ENCODE peak calls at places on chromosomes 4 and X, in nine cellular contexts. Y is fibroblast of lung, K is psoas muscle, E is BE2C, A is PC-3, D is lung, P is cardiac muscle cell, G is tibial artery, I is colonic mucosa. S is an unnamed sample.

GRCh38 chrX:103831342-103831802 is 685 bp downstream of the RAB9B start:
- DNase-seq in Y (no peak), K (no peak), E (no peak), A (peak), D (no peak), P (peak), G (no peak), I (no peak), S (peak)

GRCh38 chrX:15128838-15129237 is 141.0 kb downstream of the ASB9 start:
- DNase-seq in Y (no peak), K (no peak), E (no peak), A (no peak), D (no peak), P (no peak), G (no peak), I (no peak), S (no peak)

GRCh38 chr4:6557856-6558255 is 17.1 kb upstream of the MAN2B2 start:
- DNase-seq in Y (no peak), K (peak), E (no peak), A (no peak), D (no peak), P (no peak), G (no peak), I (no peak), S (no peak)

GRCh38 chrX:107678957-107679740 is 50.8 kb downstream of the PRPS1 start:
- DNase-seq in Y (peak), K (peak), E (peak), A (no peak), D (peak), P (no peak), G (peak), I (peak), S (no peak)

GRCh38 chrX:1393871-1394615 is 2.1 kb upstream of the SLC25A6 start:
- DNase-seq in Y (no peak), K (peak), E (no peak), A (no peak), D (no peak), P (no peak), G (peak), I (no peak), S (no peak)

GRCh38 chr4:148204171-148204570 is 238.0 kb downstream of the NR3C2 start:
- DNase-seq in Y (no peak), K (no peak), E (no peak), A (no peak), D (no peak), P (no peak), G (no peak), I (no peak), S (no peak)

GRCh38 chr4:150149381-150149780 is 71.1 kb downstream of the DCLK2 start:
- DNase-seq in Y (peak), K (no peak), E (no peak), A (no peak), D (no peak), P (no peak), G (no peak), I (no peak), S (no peak)

GRCh38 chr4:76639292-76639691 is 204.3 kb downstream of the SHROOM3 start:
- DNase-seq in Y (no peak), K (no peak), E (no peak), A (peak), D (no peak), P (no peak), G (no peak), I (no peak), S (no peak)

GRCh38 chr4:153326513-153326912 is 18.0 kb upstream of the MND1 start:
- DNase-seq in Y (peak), K (no peak), E (no peak), A (peak), D (no peak), P (no peak), G (no peak), I (peak), S (no peak)

GRCh38 chrX:107826286-107827136 is 845 bp downstream of the MID2 start:
- DNase-seq in Y (peak), K (peak), E (peak), A (peak), D (no peak), P (peak), G (no peak), I (peak), S (peak)

GRCh38 chr4:103994059-103994458 is 274.3 kb upstream of the TACR3 start:
- DNase-seq in Y (no peak), K (no peak), E (no peak), A (peak), D (no peak), P (no peak), G (no peak), I (no peak), S (peak)

GRCh38 chrX:54430519-54430918 is 9.7 kb upstream of the TSR2 start:
- DNase-seq in Y (no peak), K (no peak), E (no peak), A (no peak), D (no peak), P (no peak), G (no peak), I (no peak), S (no peak)

GRCh38 chr4:180009316-180009715 is 2233.9 kb upstream of the TENM3 start:
- DNase-seq in Y (no peak), K (no peak), E (no peak), A (no peak), D (no peak), P (no peak), G (no peak), I (no peak), S (no peak)

GRCh38 chrX:150143721-150144440 is 205.6 kb upstream of the EOLA2 start:
- DNase-seq in Y (peak), K (no peak), E (no peak), A (no peak), D (no peak), P (no peak), G (no peak), I (no peak), S (no peak)

GRCh38 chr4:7431696-7432530 is 2.8 kb downstream of the PSAPL1 start:
- DNase-seq in Y (no peak), K (peak), E (no peak), A (peak), D (no peak), P (no peak), G (no peak), I (no peak), S (no peak)

GRCh38 chr4:112649055-112649408 is 12.1 kb downstream of the LARP7 start:
- DNase-seq in Y (no peak), K (no peak), E (no peak), A (no peak), D (no peak), P (no peak), G (no peak), I (no peak), S (no peak)

GRCh38 chr4:169098054-169098896 is 88.2 kb upstream of the CBR4 start:
- DNase-seq in Y (peak), K (no peak), E (no peak), A (no peak), D (no peak), P (no peak), G (no peak), I (no peak), S (peak)

GRCh38 chr4:79050521-79050880 is 111.3 kb upstream of the PAQR3 start:
- DNase-seq in Y (no peak), K (no peak), E (no peak), A (no peak), D (no peak), P (no peak), G (no peak), I (peak), S (no peak)

GRCh38 chr4:19309365-19309764 is 942.3 kb upstream of the SLIT2 start:
- DNase-seq in Y (peak), K (no peak), E (no peak), A (peak), D (no peak), P (peak), G (no peak), I (no peak), S (no peak)

GRCh38 chr4:89290727-89291126 is 16.9 kb downstream of the GPRIN3 start:
- DNase-seq in Y (no peak), K (no peak), E (no peak), A (no peak), D (no peak), P (no peak), G (no peak), I (no peak), S (no peak)

GRCh38 chr4:183766140-183766539 is 107.0 kb downstream of the TRAPPC11 start:
- DNase-seq in Y (no peak), K (no peak), E (no peak), A (no peak), D (no peak), P (no peak), G (no peak), I (no peak), S (no peak)

GRCh38 chr4:186481998-186482790 is 73.2 kb downstream of the MTNR1A start:
- DNase-seq in Y (no peak), K (no peak), E (no peak), A (no peak), D (no peak), P (no peak), G (no peak), I (no peak), S (no peak)

GRCh38 chr4:53061467-53061866 is 199.3 kb downstream of the RASL11B start:
- DNase-seq in Y (no peak), K (no peak), E (no peak), A (no peak), D (no peak), P (no peak), G (no peak), I (no peak), S (no peak)

GRCh38 chrX:19840899-19841648 is 46.3 kb downstream of the SH3KBP1 start:
- DNase-seq in Y (peak), K (no peak), E (no peak), A (no peak), D (no peak), P (no peak), G (no peak), I (no peak), S (no peak)

GRCh38 chr4:121049072-121049599 is 23.2 kb downstream of the NDNF start:
- DNase-seq in Y (peak), K (no peak), E (no peak), A (peak), D (no peak), P (no peak), G (no peak), I (no peak), S (no peak)

GRCh38 chrX:9855536-9856320 is 69.5 kb downstream of the SHROOM2 start:
- DNase-seq in Y (no peak), K (no peak), E (no peak), A (no peak), D (no peak), P (no peak), G (no peak), I (no peak), S (no peak)

GRCh38 chr4:164396439-164396838 is 357.5 kb upstream of the SMIM31 start:
- DNase-seq in Y (peak), K (no peak), E (no peak), A (peak), D (no peak), P (peak), G (no peak), I (no peak), S (no peak)

GRCh38 chr4:47442980-47443379 is 20.5 kb downstream of the COMMD8 start:
- DNase-seq in Y (no peak), K (no peak), E (no peak), A (no peak), D (no peak), P (no peak), G (peak), I (no peak), S (no peak)

GRCh38 chr4:121784975-121785374 is 16.1 kb upstream of the EXOSC9 start:
- DNase-seq in Y (peak), K (no peak), E (no peak), A (peak), D (no peak), P (no peak), G (no peak), I (no peak), S (no peak)

GRCh38 chr4:36172650-36173049 is 71.7 kb downstream of the ARAP2 start:
- DNase-seq in Y (no peak), K (no peak), E (no peak), A (no peak), D (no peak), P (no peak), G (no peak), I (no peak), S (no peak)

GRCh38 chrX:35046646-35047231 is 104.1 kb downstream of the FAM47B start:
- DNase-seq in Y (no peak), K (no peak), E (no peak), A (no peak), D (no peak), P (no peak), G (no peak), I (no peak), S (no peak)

GRCh38 chr4:4270529-4270928 is 19.4 kb downstream of the LYAR start:
- DNase-seq in Y (peak), K (no peak), E (no peak), A (peak), D (no peak), P (no peak), G (no peak), I (no peak), S (no peak)

GRCh38 chr4:37389967-37390580 is 145.5 kb downstream of the NWD2 start:
- DNase-seq in Y (peak), K (no peak), E (peak), A (peak), D (no peak), P (peak), G (no peak), I (peak), S (peak)

GRCh38 chrX:10090319-10090718 is 66.5 kb upstream of the CLCN4 start:
- DNase-seq in Y (peak), K (no peak), E (no peak), A (peak), D (no peak), P (no peak), G (no peak), I (no peak), S (no peak)

GRCh38 chr4:46830971-46831454 is 78.0 kb downstream of the COX7B2 start:
- DNase-seq in Y (no peak), K (no peak), E (no peak), A (no peak), D (no peak), P (no peak), G (no peak), I (no peak), S (no peak)

GRCh38 chrX:20218809-20219505 is 47.8 kb downstream of the RPS6KA3 start:
- DNase-seq in Y (no peak), K (no peak), E (peak), A (no peak), D (no peak), P (no peak), G (peak), I (peak), S (no peak)

DNA sequence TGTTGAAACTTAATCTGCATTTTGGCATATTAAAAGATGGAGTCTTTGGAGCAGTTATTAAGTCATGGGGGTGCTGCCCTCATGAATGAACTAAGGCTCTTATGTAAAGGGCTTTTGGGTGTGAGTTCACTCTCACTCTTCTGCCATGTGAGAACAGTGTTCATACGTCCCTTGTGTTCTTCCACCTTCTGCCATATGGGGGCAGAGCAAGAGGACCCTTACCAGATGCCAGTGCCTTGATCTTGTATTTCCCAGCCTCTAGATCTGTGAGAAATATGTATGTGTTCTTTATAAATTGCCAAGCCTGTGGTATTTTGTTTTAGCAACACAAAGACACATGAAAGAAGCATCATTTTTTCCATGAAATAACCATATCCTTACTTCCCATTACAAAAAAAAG is 213.9 kb downstream of the SPOCK3 start:
- DNase-seq in Y (peak), K (no peak), E (peak), A (peak), D (no peak), P (peak), G (no peak), I (no peak), S (no peak)
- TF ChIP-seq CTCF in Y (peak), K (no peak), E (peak), A (peak), D (no peak), P (peak), G (no peak), I (no peak), S (peak)

GRCh38 chr4:156974264-156974663 is 2.7 kb upstream of the PDGFC start:
- DNase-seq in Y (peak), K (no peak), E (no peak), A (no peak), D (no peak), P (no peak), G (no peak), I (no peak), S (no peak)

GRCh38 chr4:156971168-156971601 is 414 bp downstream of the PDGFC start:
- DNase-seq in Y (no peak), K (peak), E (peak), A (no peak), D (peak), P (peak), G (peak), I (peak), S (peak)

GRCh38 chr4:156970501-156971167 is 965 bp downstream of the PDGFC start:
- DNase-seq in Y (peak), K (peak), E (peak), A (peak), D (peak), P (peak), G (peak), I (peak), S (peak)

GRCh38 chr4:156972370-156972980 is 876 bp upstream of the PDGFC start:
- DNase-seq in Y (no peak), K (no peak), E (no peak), A (no peak), D (no peak), P (peak), G (no peak), I (no peak), S (no peak)

GRCh38 chr4:156971623-156972369 is at the start of gene PDGFC:
- DNase-seq in Y (peak), K (peak), E (peak), A (peak), D (peak), P (peak), G (peak), I (peak), S (peak)
- TF ChIP-seq CTCF in Y (peak), K (peak), E (peak), A (peak), D (no peak), P (peak), G (peak), I (peak), S (no peak)

GRCh38 chr4:27081675-27082579 is 221.3 kb downstream of the STIM2 start:
- DNase-seq in Y (no peak), K (no peak), E (no peak), A (no peak), D (no peak), P (no peak), G (no peak), I (no peak), S (no peak)

GRCh38 chr4:27088491-27088890 is 227.8 kb downstream of the STIM2 start:
- DNase-seq in Y (no peak), K (no peak), E (no peak), A (no peak), D (no peak), P (no peak), G (no peak), I (no peak), S (no peak)

GRCh38 chr4:27082786-27083185 is 222.1 kb downstream of the STIM2 start:
- DNase-seq in Y (no peak), K (no peak), E (no peak), A (no peak), D (no peak), P (no peak), G (no peak), I (peak), S (no peak)

GRCh38 chr4:27087306-27088045 is 226.8 kb downstream of the STIM2 start:
- DNase-seq in Y (no peak), K (no peak), E (no peak), A (no peak), D (no peak), P (no peak), G (no peak), I (no peak), S (no peak)

DNA sequence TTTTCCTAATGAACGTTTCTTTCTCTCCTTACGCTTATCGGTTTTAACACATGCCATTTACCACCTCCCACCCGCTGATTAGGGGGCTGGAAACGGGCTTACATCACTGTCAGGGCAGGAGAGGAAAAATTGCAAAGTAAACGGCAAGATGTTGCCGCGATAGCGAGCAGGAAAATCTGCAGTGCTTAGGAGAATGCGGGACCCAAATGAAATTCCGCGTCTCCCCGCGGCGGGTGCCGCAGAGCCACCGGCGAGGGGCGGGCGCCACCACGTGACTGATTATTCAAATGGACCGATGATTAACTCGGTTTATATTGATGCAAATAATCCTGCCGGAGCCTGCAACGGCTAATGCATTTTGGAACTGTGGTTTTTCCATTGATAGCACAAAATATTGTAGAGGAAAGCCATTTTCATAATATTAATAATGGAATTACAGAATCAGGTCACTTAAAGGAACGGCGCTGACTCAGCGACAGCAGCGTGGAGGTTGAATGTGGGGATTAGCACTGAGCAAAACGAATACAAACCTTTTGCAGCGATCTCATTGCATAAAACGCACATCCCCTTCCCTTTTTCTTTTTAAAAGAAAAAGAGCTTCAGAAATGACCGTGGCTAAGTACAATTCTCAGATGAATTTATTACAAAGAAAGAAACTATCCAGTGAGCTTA is 224.2 kb downstream of the STIM2 start:
- DNase-seq in Y (peak), K (no peak), E (peak), A (peak), D (no peak), P (peak), G (no peak), I (peak), S (no peak)
- TF ChIP-seq CTCF in Y (no peak), K (no peak), E (peak), A (peak), D (no peak), P (no peak), G (no peak), I (no peak), S (no peak)

GRCh38 chr4:813900-814299 is 12.0 kb downstream of the CPLX1 start:
- DNase-seq in Y (no peak), K (no peak), E (no peak), A (no peak), D (no peak), P (no peak), G (no peak), I (no peak), S (no peak)
- TF ChIP-seq CTCF in Y (no peak), K (no peak), E (no peak), A (no peak), D (no peak), P (no peak), G (no peak), I (no peak), S (no peak)

S was measured in GM13976.